ENCODE peak calls at places on chromosomes 6 and 20, in ten cellular contexts. A is GM12878, U is spleen, P is body of pancreas, S is lower leg skin, K is HCT116, B is heart left ventricle, D is IMR-90, V is ovary, G is uterus. I is an unnamed sample.

GRCh38 chr20:329851-330232 is 4.5 kb downstream of the SOX12 start:
- DNase-seq in A (no peak), U (no peak), P (no peak), S (no peak), K (no peak), B (no peak), D (no peak), V (no peak), G (no peak), I (no peak)

GRCh38 chr6:4889701-4890100 is 113.5 kb downstream of the CDYL start:
- DNase-seq in A (no peak), U (no peak), P (no peak), S (no peak), K (no peak), B (no peak), D (no peak), V (no peak), G (no peak), I (no peak)

GRCh38 chr6:109977791-109978173 is 329 bp upstream of the GPR6 start:
- DNase-seq in A (no peak), U (no peak), P (no peak), S (no peak), K (no peak), B (no peak), D (no peak), V (no peak), G (no peak), I (no peak)

GRCh38 chr6:131756039-131756438 is 45.2 kb upstream of the CTAGE9 start:
- DNase-seq in A (no peak), U (no peak), P (no peak), S (no peak), K (no peak), B (no peak), D (no peak), V (no peak), G (no peak), I (no peak)

GRCh38 chr20:7585126-7585679 is 355.1 kb downstream of the HAO1 start:
- DNase-seq in A (no peak), U (no peak), P (no peak), S (no peak), K (no peak), B (no peak), D (no peak), V (no peak), G (no peak), I (no peak)

GRCh38 chr6:159059099-159059498 is 14.3 kb upstream of the TAGAP start:
- DNase-seq in A (no peak), U (no peak), P (no peak), S (no peak), K (no peak), B (no peak), D (no peak), V (no peak), G (no peak), I (no peak)

GRCh38 chr6:167020211-167020610 is 21.0 kb downstream of the CEP43 start:
- DNase-seq in A (no peak), U (no peak), P (no peak), S (no peak), K (no peak), B (no peak), D (no peak), V (no peak), G (no peak), I (no peak)

GRCh38 chr6:125985967-125986294 is 409 bp upstream of the TRMT11 start:
- DNase-seq in A (no peak), U (no peak), P (no peak), S (no peak), K (no peak), B (no peak), D (no peak), V (no peak), G (no peak), I (no peak)

GRCh38 chr20:13009682-13010406 is 1.1 kb downstream of the SPTLC3 start:
- DNase-seq in A (peak; percentile 77), U (no peak), P (peak; percentile 19), S (no peak), K (no peak), B (no peak), D (peak; percentile 96), V (peak; percentile 62), G (peak; percentile 17), I (peak; percentile 65)

GRCh38 chr6:157831424-157832249 is 8.6 kb downstream of the SNX9 start:
- DNase-seq in A (no peak), U (no peak), P (no peak), S (no peak), K (no peak), B (no peak), D (no peak), V (no peak), G (no peak), I (no peak)

GRCh38 chr20:58109918-58110635 is 118.4 kb downstream of the ANKRD60 start:
- DNase-seq in A (no peak), U (no peak), P (no peak), S (peak; percentile 40), K (no peak), B (no peak), D (no peak), V (no peak), G (no peak), I (no peak)

GRCh38 chr6:79544299-79544927 is 7.2 kb upstream of the LCA5 start:
- DNase-seq in A (peak; percentile 44), U (no peak), P (no peak), S (no peak), K (no peak), B (no peak), D (peak; percentile 46), V (no peak), G (no peak), I (no peak)

GRCh38 chr6:43851204-43851855 is 81.3 kb downstream of the VEGFA start:
- DNase-seq in A (no peak), U (no peak), P (no peak), S (no peak), K (no peak), B (no peak), D (peak; percentile 73), V (no peak), G (no peak), I (no peak)

GRCh38 chr6:139256087-139256486 is 35.7 kb downstream of the TXLNB start:
- DNase-seq in A (no peak), U (no peak), P (no peak), S (no peak), K (no peak), B (no peak), D (peak; percentile 83), V (no peak), G (no peak), I (no peak)

GRCh38 chr20:19889011-19889953 is 127.9 kb upstream of the NAA20 start:
- DNase-seq in A (no peak), U (peak; percentile 80), P (peak; percentile 26), S (peak; percentile 88), K (no peak), B (peak; percentile 74), D (peak; percentile 76), V (peak; percentile 58), G (peak; percentile 37), I (peak; percentile 77)
- TF ChIP-seq POLR2A in A (no peak), U (no peak), P (no peak), S (no peak), K (no peak), B (no peak), D (no peak), V (no peak), G (no peak), I (no peak)

GRCh38 chr6:118578617-118579016 is 30.5 kb downstream of the PLN start:
- DNase-seq in A (no peak), U (no peak), P (no peak), S (no peak), K (no peak), B (no peak), D (no peak), V (no peak), G (no peak), I (no peak)
- TF ChIP-seq POLR2A in A (no peak), U (no peak), P (no peak), S (no peak), K (no peak), B (no peak), D (no peak), V (no peak), G (no peak), I (no peak)

DNA sequence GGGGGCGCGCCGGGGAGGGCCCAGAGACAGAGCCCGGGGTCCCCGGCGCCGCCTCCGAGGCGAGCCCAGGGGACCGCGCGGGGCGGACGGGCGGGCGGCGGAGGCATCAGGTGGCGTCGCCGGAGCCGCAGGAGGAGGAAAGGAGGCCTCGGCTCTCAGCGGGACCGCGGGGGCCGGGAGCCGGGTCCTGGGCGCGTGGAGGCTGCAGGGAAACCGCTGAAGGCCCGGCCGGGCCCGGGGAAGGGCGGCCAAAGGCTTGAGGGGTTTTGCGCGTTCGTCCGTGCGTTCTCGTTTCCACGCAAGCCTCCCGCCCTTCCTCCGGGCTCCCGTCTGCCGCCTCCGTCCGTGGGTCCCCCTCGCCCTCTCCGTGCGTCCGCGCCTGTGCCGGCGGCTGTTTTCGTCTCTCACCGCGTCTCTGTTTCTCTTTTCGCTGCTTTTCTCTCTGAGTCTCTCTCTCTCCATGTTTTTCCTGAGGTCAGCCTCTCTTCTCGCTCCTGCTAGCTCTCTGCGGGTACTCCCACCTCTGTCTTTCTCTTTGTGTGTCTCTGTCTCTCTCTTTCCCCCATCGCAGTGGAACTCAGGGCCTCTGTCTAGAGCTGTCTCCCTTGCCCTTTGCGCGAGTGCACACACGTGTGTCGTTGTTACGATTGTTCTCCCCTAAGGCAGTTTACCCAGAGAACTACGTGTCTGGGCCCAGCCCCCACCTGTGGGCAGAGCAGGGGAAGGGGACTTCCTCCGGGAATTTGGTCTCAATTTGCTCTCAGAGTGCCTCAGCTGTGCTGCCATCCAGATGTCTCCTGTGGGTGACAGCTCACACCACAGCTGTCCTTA is 2.1 kb downstream of the IRF4 start:
- DNase-seq in A (no peak), U (peak; percentile 81), P (no peak), S (no peak), K (no peak), B (no peak), D (no peak), V (no peak), G (no peak), I (no peak)
- TF ChIP-seq POLR2A in A (peak; percentile 85), U (no peak), P (no peak), S (no peak), K (no peak), B (no peak), D (no peak), V (no peak), G (no peak), I (no peak)

DNA sequence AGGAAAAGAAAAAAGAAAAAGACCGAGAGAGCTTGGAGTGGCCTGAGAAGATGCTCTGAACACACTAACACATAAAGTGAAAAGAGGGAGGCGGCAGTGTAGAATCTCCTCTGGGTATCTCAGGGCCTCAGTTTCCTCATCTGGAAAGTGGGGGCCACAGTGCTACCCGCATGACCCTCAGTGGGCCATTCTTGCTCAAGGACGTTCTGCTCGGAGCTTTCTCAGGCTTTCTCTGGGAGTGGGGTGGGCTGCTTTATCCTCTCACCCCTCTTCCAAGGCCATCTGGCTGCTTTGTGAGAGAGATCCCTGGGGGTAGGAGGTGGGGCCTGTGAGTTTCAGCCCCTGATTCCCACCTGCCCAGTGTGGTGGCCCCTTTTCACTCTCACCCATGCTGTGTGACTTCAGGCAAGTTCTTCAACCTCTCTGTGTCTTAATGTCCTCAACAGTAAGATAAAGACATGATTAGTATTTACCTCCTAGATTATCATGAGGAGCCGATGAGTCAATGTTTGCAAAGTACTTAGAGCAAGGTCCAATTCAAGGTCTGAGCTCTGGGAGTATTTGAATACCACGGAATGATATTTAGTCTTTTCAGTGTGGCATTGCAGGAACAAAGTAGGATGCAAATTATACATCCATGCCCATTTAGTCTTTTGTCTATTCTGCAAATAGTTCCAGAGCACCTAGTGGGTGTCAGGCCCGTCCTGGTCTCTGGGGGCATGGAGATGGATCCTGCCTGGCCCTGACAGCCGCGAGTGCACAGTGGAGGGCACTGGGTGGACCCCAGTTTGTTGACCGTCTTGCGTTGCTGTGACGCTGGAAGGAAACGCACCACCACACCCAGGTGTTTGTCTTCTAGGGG is 34.3 kb downstream of the SRC start:
- DNase-seq in A (no peak), U (peak; percentile 51), P (no peak), S (no peak), K (no peak), B (no peak), D (peak; percentile 67), V (peak; percentile 25), G (no peak), I (peak; percentile 43)
- TF ChIP-seq POLR2A in A (no peak), U (no peak), P (no peak), S (no peak), K (no peak), B (no peak), D (no peak), V (no peak), G (no peak), I (no peak)

I was measured in sigmoid colon.